ENCODE peak calls at places on chromosomes 7 and 10, in five cellular contexts. O is A549, X is NCI-H226, A is NT2/D1, B is NCI-H1048. P is an unnamed sample.

GRCh38 chr7:108972009-108972408 is 402.3 kb downstream of the DNAJB9 start:
- DNase-seq in O (no peak), A (no peak), B (no peak), X (no peak), P (no peak)

GRCh38 chr7:139131622-139132021 is 22.1 kb upstream of the ZC3HAV1 start:
- DNase-seq in O (no peak), A (no peak), X (no peak), B (no peak), P (no peak)

GRCh38 chr7:118129037-118129436 is 54.9 kb upstream of the LSM8 start:
- DNase-seq in B (no peak), A (no peak), X (no peak), O (no peak), P (no peak)

GRCh38 chr7:92769361-92769633 is 67.1 kb downstream of the CDK6 start:
- DNase-seq in X (no peak), A (no peak), B (no peak), O (no peak), P (no peak)

GRCh38 chr10:12622016-12622415 is 272.7 kb downstream of the CAMK1D start:
- DNase-seq in O (no peak), A (no peak), B (no peak), X (no peak), P (no peak)

GRCh38 chr10:115558252-115558651 is 465.1 kb downstream of the ATRNL1 start:
- DNase-seq in A (peak; percentile 2), B (no peak), O (no peak), X (no peak), P (no peak)

GRCh38 chr7:33186187-33186586 is 56.8 kb downstream of the BBS9 start:
- DNase-seq in A (peak; percentile 36), O (no peak), B (no peak), X (peak; percentile 92), P (peak; percentile 71)

GRCh38 chr7:111312966-111313365 is 222.0 kb downstream of the LRRN3 start:
- DNase-seq in X (no peak), B (no peak), A (no peak), O (no peak), P (no peak)

GRCh38 chr10:34150103-34150502 is 665.0 kb downstream of the PARD3 start:
- DNase-seq in B (no peak), A (no peak), O (no peak), X (no peak), P (no peak)

GRCh38 chr7:149432121-149432691 is 28.7 kb downstream of the ZNF777 start:
- DNase-seq in O (no peak), A (no peak), X (no peak), B (no peak), P (no peak)

GRCh38 chr10:62266611-62267010 is 2.0 kb downstream of the RTKN2 start:
- DNase-seq in X (no peak), O (no peak), A (no peak), B (no peak), P (no peak)

GRCh38 chr7:95843286-95843685 is 70.9 kb downstream of the DYNC1I1 start:
- DNase-seq in O (no peak), B (no peak), X (no peak), A (no peak), P (no peak)

GRCh38 chr10:101660268-101660667 is 34.7 kb downstream of the FBXW4 start:
- DNase-seq in A (peak; percentile 35), B (no peak), O (no peak), X (no peak), P (no peak)

GRCh38 chr7:103445228-103446020 is 583 bp downstream of the SLC26A5 start:
- DNase-seq in B (no peak), X (no peak), A (no peak), O (no peak), P (no peak)

GRCh38 chr7:35906191-35906908 is 105.5 kb downstream of the SEPTIN7 start:
- DNase-seq in B (no peak), A (peak; percentile 84), X (peak; percentile 34), O (peak; percentile 38), P (peak; percentile 26)

GRCh38 chr10:118840071-118840775 is 85.5 kb upstream of the CACUL1 start:
- DNase-seq in O (no peak), B (no peak), X (peak; percentile 21), A (no peak), P (no peak)

GRCh38 chr10:114096864-114097263 is 53.2 kb downstream of the ADRB1 start:
- DNase-seq in O (no peak), B (no peak), X (no peak), A (no peak), P (no peak)

GRCh38 chr7:81692146-81692905 is 77.5 kb downstream of the HGF start:
- DNase-seq in O (no peak), B (no peak), X (no peak), A (no peak), P (no peak)

GRCh38 chr7:29005829-29006228 is 47.7 kb upstream of the TRIL start:
- DNase-seq in A (no peak), B (no peak), O (no peak), X (peak; percentile 24), P (no peak)